ENCODE peak calls at places on chromosomes 12 and 14, in four cellular contexts. One of them, this sample, is unnamed.

GRCh38 chr12:47799357-47799955 is 20.2 kb downstream of the HDAC7 start:
- DNase-seq in GM23338: no peak
- DNase-seq in mammary epithelial cell: no peak
- DNase-seq in H1: no peak
- DNase-seq in this sample: peak; percentile 97

GRCh38 chr12:42976620-42977019 is 387.1 kb upstream of the PRICKLE1 start:
- DNase-seq in GM23338: no peak
- DNase-seq in mammary epithelial cell: no peak
- DNase-seq in H1: no peak
- DNase-seq in this sample: no peak

GRCh38 chr14:99774526-99775307 is 18.5 kb upstream of the EML1 start:
- DNase-seq in GM23338: no peak
- DNase-seq in mammary epithelial cell: no peak
- DNase-seq in H1: no peak
- DNase-seq in this sample: no peak

GRCh38 chr12:76432733-76433132 is 84.5 kb upstream of the BBS10 start:
- DNase-seq in GM23338: no peak
- DNase-seq in mammary epithelial cell: no peak
- DNase-seq in H1: no peak
- DNase-seq in this sample: no peak

GRCh38 chr14:28671425-28671824 is 95.2 kb upstream of the FOXG1 start:
- DNase-seq in GM23338: no peak
- DNase-seq in mammary epithelial cell: peak; percentile 52
- DNase-seq in H1: no peak
- DNase-seq in this sample: no peak

GRCh38 chr12:52528641-52529143 is 8.5 kb upstream of the KRT5 start:
- DNase-seq in GM23338: no peak
- DNase-seq in mammary epithelial cell: no peak
- DNase-seq in H1: no peak
- DNase-seq in this sample: no peak

GRCh38 chr12:107493646-107494045 is 192.0 kb upstream of the PWP1 start:
- DNase-seq in GM23338: no peak
- DNase-seq in mammary epithelial cell: no peak
- DNase-seq in H1: no peak
- DNase-seq in this sample: no peak

GRCh38 chr14:99884834-99885648 is 91.8 kb downstream of the EML1 start:
- DNase-seq in GM23338: peak; percentile 83
- DNase-seq in mammary epithelial cell: peak; percentile 23
- DNase-seq in H1: no peak
- DNase-seq in this sample: peak; percentile 90

GRCh38 chr14:61537567-61538463 is 157.5 kb upstream of the HIF1A start:
- DNase-seq in GM23338: peak; percentile 72
- DNase-seq in mammary epithelial cell: peak; percentile 100
- DNase-seq in H1: no peak
- DNase-seq in this sample: peak; percentile 31

GRCh38 chr14:28243600-28243999 is 523.0 kb upstream of the FOXG1 start:
- DNase-seq in GM23338: peak; percentile 30
- DNase-seq in mammary epithelial cell: peak; percentile 4
- DNase-seq in H1: no peak
- DNase-seq in this sample: no peak

GRCh38 chr14:50808053-50808452 is 22.9 kb downstream of the NIN start:
- DNase-seq in GM23338: peak; percentile 63
- DNase-seq in mammary epithelial cell: no peak
- DNase-seq in H1: no peak
- DNase-seq in this sample: no peak

GRCh38 chr14:105064721-105065143 is 498 bp downstream of the GPR132 start:
- DNase-seq in GM23338: no peak
- DNase-seq in mammary epithelial cell: no peak
- DNase-seq in H1: no peak
- DNase-seq in this sample: peak; percentile 93

GRCh38 chr14:66918527-66918926 is 270.7 kb upstream of the GARIN2 start:
- DNase-seq in GM23338: no peak
- DNase-seq in mammary epithelial cell: no peak
- DNase-seq in H1: no peak
- DNase-seq in this sample: no peak
- TF ChIP-seq CTCF in GM23338: no peak
- TF ChIP-seq CTCF in mammary epithelial cell: no peak
- TF ChIP-seq CTCF in H1: no peak
- TF ChIP-seq CTCF in this sample: no peak

DNA sequence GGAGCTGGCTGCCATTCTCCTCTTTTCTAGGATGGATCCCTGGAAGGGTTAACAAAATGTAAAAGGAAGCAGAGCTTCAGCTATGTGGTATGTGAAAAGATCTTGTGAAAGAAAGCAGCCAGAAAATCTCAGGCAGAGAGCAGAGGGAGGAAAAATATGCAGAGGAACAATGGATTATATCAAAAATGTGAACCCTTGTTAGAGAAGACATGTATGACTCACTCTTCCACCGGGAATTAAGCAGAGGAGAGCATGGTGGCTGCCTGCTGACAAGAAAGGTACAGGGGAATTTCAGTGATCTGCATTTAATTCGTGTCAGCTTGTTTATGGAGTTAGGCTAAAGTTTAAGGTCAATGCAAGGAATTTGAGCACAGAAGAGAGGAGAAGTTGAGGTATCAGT is 46.3 kb downstream of the KCNA1 start:
- DNase-seq in GM23338: no peak
- DNase-seq in mammary epithelial cell: no peak
- DNase-seq in H1: no peak
- DNase-seq in this sample: no peak
- H2AFZ ChIP-seq in GM23338: no peak overlapping the region
- H2AFZ ChIP-seq in mammary epithelial cell: no peak overlapping the region
- H2AFZ ChIP-seq in H1: no peak overlapping the region
- H2AFZ ChIP-seq in this sample: no peak overlapping the region

GRCh38 chr12:103326190-103326589 is 169.6 kb downstream of the C12orf42 start:
- DNase-seq in GM23338: peak; percentile 78
- DNase-seq in mammary epithelial cell: peak; percentile 20
- DNase-seq in H1: no peak
- DNase-seq in this sample: no peak
- TF ChIP-seq CTCF in GM23338: peak; percentile 65
- TF ChIP-seq CTCF in mammary epithelial cell: peak; percentile 57
- TF ChIP-seq CTCF in H1: no peak
- TF ChIP-seq CTCF in this sample: no peak

GRCh38 chr12:65493893-65494205 is 215.4 kb downstream of the MSRB3 start:
- DNase-seq in GM23338: no peak
- DNase-seq in mammary epithelial cell: no peak
- DNase-seq in H1: no peak
- DNase-seq in this sample: no peak

GRCh38 chr12:65492997-65493892 is 214.8 kb downstream of the MSRB3 start:
- DNase-seq in GM23338: no peak
- DNase-seq in mammary epithelial cell: no peak
- DNase-seq in H1: no peak
- DNase-seq in this sample: no peak

GRCh38 chr12:65494537-65494936 is 216.1 kb downstream of the MSRB3 start:
- DNase-seq in GM23338: no peak
- DNase-seq in mammary epithelial cell: no peak
- DNase-seq in H1: no peak
- DNase-seq in this sample: peak; percentile 11

GRCh38 chr12:65487679-65488078 is 209.2 kb downstream of the MSRB3 start:
- DNase-seq in GM23338: no peak
- DNase-seq in mammary epithelial cell: peak; percentile 25
- DNase-seq in H1: no peak
- DNase-seq in this sample: no peak

DNA sequence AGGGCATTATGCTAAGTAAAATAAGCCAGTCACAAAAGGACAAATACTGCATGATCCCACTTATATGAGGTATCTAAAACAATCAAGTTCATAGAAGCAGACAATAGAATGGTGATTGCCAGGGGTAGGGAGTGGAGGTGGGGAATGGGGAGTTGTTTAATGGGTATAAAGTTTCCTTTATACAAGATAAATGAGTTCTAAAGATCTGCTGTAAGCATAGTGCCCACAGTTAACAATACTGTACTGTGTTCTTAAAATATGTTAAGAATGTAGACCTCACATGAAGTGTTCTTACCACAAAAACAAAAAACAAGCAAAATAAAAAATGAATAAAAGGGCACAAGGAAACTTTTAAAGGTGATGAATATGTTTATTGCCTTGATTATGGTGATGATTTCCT is 211.7 kb downstream of the MSRB3 start:
- DNase-seq in GM23338: no peak
- DNase-seq in mammary epithelial cell: peak; percentile 14
- DNase-seq in H1: no peak
- DNase-seq in this sample: no peak
- H2AFZ ChIP-seq in GM23338: no peak overlapping the region
- H2AFZ ChIP-seq in mammary epithelial cell: no peak overlapping the region
- H2AFZ ChIP-seq in H1: no peak overlapping the region
- H2AFZ ChIP-seq in this sample: no peak overlapping the region

GRCh38 chr14:102213984-102214658 is 74.4 kb downstream of the WDR20 start:
- DNase-seq in GM23338: peak; percentile 56
- DNase-seq in mammary epithelial cell: no peak
- DNase-seq in H1: no peak
- DNase-seq in this sample: no peak
- TF ChIP-seq CTCF in GM23338: peak; percentile 63
- TF ChIP-seq CTCF in mammary epithelial cell: peak; percentile 2
- TF ChIP-seq CTCF in H1: no peak
- TF ChIP-seq CTCF in this sample: peak; percentile 25